ENCODE peak calls at places on chromosomes 13 and 19, in nine cellular contexts. One of them, this sample, is unnamed.

GRCh38 chr13:95552539-95553270 is at the start of gene CLDN10:
- DNase-seq in endothelial cell of umbilical vein: no peak
- DNase-seq in fibroblast of villous mesenchyme: no peak
- DNase-seq in A549: no peak
- DNase-seq in tibial nerve: no peak
- DNase-seq in ovary: no peak
- DNase-seq in IMR-90: no peak
- DNase-seq in colonic mucosa: peak; percentile 19
- DNase-seq in neural progenitor cell: peak; percentile 87
- DNase-seq in this sample: no peak

GRCh38 chr13:90686438-90686837 is 661.0 kb upstream of the MIR17HG start:
- DNase-seq in A549: no peak
- DNase-seq in fibroblast of villous mesenchyme: peak; percentile 78
- DNase-seq in ovary: no peak
- DNase-seq in colonic mucosa: no peak
- DNase-seq in endothelial cell of umbilical vein: no peak
- DNase-seq in neural progenitor cell: no peak
- DNase-seq in tibial nerve: no peak
- DNase-seq in IMR-90: peak; percentile 65
- DNase-seq in this sample: peak; percentile 9

GRCh38 chr13:27334774-27335490 is 64.3 kb downstream of the RASL11A start:
- DNase-seq in ovary: no peak
- DNase-seq in endothelial cell of umbilical vein: no peak
- DNase-seq in colonic mucosa: no peak
- DNase-seq in A549: no peak
- DNase-seq in neural progenitor cell: no peak
- DNase-seq in tibial nerve: no peak
- DNase-seq in IMR-90: peak; percentile 90
- DNase-seq in fibroblast of villous mesenchyme: peak; percentile 74
- DNase-seq in this sample: no peak

GRCh38 chr19:42132030-42132628 is at the start of gene POU2F2:
- DNase-seq in endothelial cell of umbilical vein: no peak
- DNase-seq in IMR-90: no peak
- DNase-seq in neural progenitor cell: peak; percentile 51
- DNase-seq in A549: no peak
- DNase-seq in colonic mucosa: peak; percentile 55
- DNase-seq in tibial nerve: peak; percentile 19
- DNase-seq in ovary: no peak
- DNase-seq in fibroblast of villous mesenchyme: no peak
- DNase-seq in this sample: no peak

GRCh38 chr19:16161848-16162247 is 11.5 kb downstream of the CIB3 start:
- DNase-seq in fibroblast of villous mesenchyme: peak; percentile 40
- DNase-seq in endothelial cell of umbilical vein: peak; percentile 38
- DNase-seq in IMR-90: peak; percentile 85
- DNase-seq in tibial nerve: no peak
- DNase-seq in ovary: no peak
- DNase-seq in colonic mucosa: no peak
- DNase-seq in A549: no peak
- DNase-seq in neural progenitor cell: no peak
- DNase-seq in this sample: no peak

GRCh38 chr13:59514316-59514715 is 649.4 kb downstream of the DIAPH3 start:
- DNase-seq in colonic mucosa: no peak
- DNase-seq in fibroblast of villous mesenchyme: no peak
- DNase-seq in endothelial cell of umbilical vein: no peak
- DNase-seq in ovary: no peak
- DNase-seq in tibial nerve: no peak
- DNase-seq in neural progenitor cell: no peak
- DNase-seq in A549: no peak
- DNase-seq in IMR-90: no peak
- DNase-seq in this sample: no peak

GRCh38 chr19:3698386-3698950 is 1.8 kb downstream of the PIP5K1C start:
- DNase-seq in ovary: no peak
- DNase-seq in neural progenitor cell: no peak
- DNase-seq in endothelial cell of umbilical vein: no peak
- DNase-seq in tibial nerve: no peak
- DNase-seq in A549: no peak
- DNase-seq in IMR-90: peak; percentile 28
- DNase-seq in fibroblast of villous mesenchyme: peak; percentile 47
- DNase-seq in colonic mucosa: no peak
- DNase-seq in this sample: no peak

GRCh38 chr13:42740753-42741152 is 40.6 kb upstream of the FAM216B start:
- DNase-seq in fibroblast of villous mesenchyme: no peak
- DNase-seq in neural progenitor cell: no peak
- DNase-seq in ovary: peak; percentile 34
- DNase-seq in endothelial cell of umbilical vein: peak; percentile 49
- DNase-seq in colonic mucosa: peak; percentile 45
- DNase-seq in tibial nerve: peak; percentile 59
- DNase-seq in IMR-90: no peak
- DNase-seq in A549: no peak
- DNase-seq in this sample: no peak

GRCh38 chr19:45097776-45098520 is 5.0 kb downstream of the PPP1R37 start:
- DNase-seq in fibroblast of villous mesenchyme: peak; percentile 96
- DNase-seq in A549: peak; percentile 95
- DNase-seq in neural progenitor cell: no peak
- DNase-seq in colonic mucosa: peak; percentile 48
- DNase-seq in IMR-90: peak; percentile 98
- DNase-seq in ovary: no peak
- DNase-seq in tibial nerve: no peak
- DNase-seq in endothelial cell of umbilical vein: peak; percentile 73
- DNase-seq in this sample: peak; percentile 82

GRCh38 chr19:31629936-31630335 is 280.7 kb upstream of the TSHZ3 start:
- DNase-seq in A549: no peak
- DNase-seq in endothelial cell of umbilical vein: no peak
- DNase-seq in ovary: no peak
- DNase-seq in IMR-90: no peak
- DNase-seq in fibroblast of villous mesenchyme: no peak
- DNase-seq in tibial nerve: no peak
- DNase-seq in colonic mucosa: no peak
- DNase-seq in neural progenitor cell: no peak
- DNase-seq in this sample: no peak

GRCh38 chr13:26048745-26049144 is 3.1 kb downstream of the SHISA2 start:
- DNase-seq in fibroblast of villous mesenchyme: no peak
- DNase-seq in ovary: no peak
- DNase-seq in tibial nerve: no peak
- DNase-seq in colonic mucosa: no peak
- DNase-seq in IMR-90: no peak
- DNase-seq in endothelial cell of umbilical vein: no peak
- DNase-seq in A549: no peak
- DNase-seq in neural progenitor cell: no peak
- DNase-seq in this sample: no peak

GRCh38 chr13:45015300-45015699 is 26.0 kb downstream of the GPALPP1 start:
- DNase-seq in colonic mucosa: no peak
- DNase-seq in neural progenitor cell: no peak
- DNase-seq in A549: no peak
- DNase-seq in IMR-90: peak; percentile 73
- DNase-seq in tibial nerve: no peak
- DNase-seq in endothelial cell of umbilical vein: peak; percentile 12
- DNase-seq in ovary: no peak
- DNase-seq in fibroblast of villous mesenchyme: no peak
- DNase-seq in this sample: no peak

GRCh38 chr13:62629618-62630017 is 1214.0 kb upstream of the PCDH20 start:
- DNase-seq in tibial nerve: no peak
- DNase-seq in ovary: no peak
- DNase-seq in fibroblast of villous mesenchyme: no peak
- DNase-seq in colonic mucosa: no peak
- DNase-seq in A549: no peak
- DNase-seq in endothelial cell of umbilical vein: no peak
- DNase-seq in neural progenitor cell: no peak
- DNase-seq in IMR-90: no peak
- DNase-seq in this sample: no peak

GRCh38 chr13:99314640-99315176 is 7.5 kb upstream of the GPR183 start:
- DNase-seq in colonic mucosa: no peak
- DNase-seq in ovary: no peak
- DNase-seq in fibroblast of villous mesenchyme: peak; percentile 92
- DNase-seq in neural progenitor cell: no peak
- DNase-seq in A549: no peak
- DNase-seq in IMR-90: peak; percentile 28
- DNase-seq in endothelial cell of umbilical vein: peak; percentile 93
- DNase-seq in tibial nerve: no peak
- DNase-seq in this sample: no peak

GRCh38 chr19:19551862-19552192 is 13.8 kb downstream of the CILP2 start:
- DNase-seq in fibroblast of villous mesenchyme: no peak
- DNase-seq in A549: no peak
- DNase-seq in neural progenitor cell: no peak
- DNase-seq in ovary: no peak
- DNase-seq in IMR-90: peak; percentile 15
- DNase-seq in colonic mucosa: no peak
- DNase-seq in endothelial cell of umbilical vein: no peak
- DNase-seq in tibial nerve: no peak
- DNase-seq in this sample: peak; percentile 40

GRCh38 chr13:50573046-50573445 is 270.4 kb downstream of the DLEU7 start:
- DNase-seq in ovary: no peak
- DNase-seq in fibroblast of villous mesenchyme: no peak
- DNase-seq in IMR-90: no peak
- DNase-seq in A549: no peak
- DNase-seq in neural progenitor cell: no peak
- DNase-seq in tibial nerve: no peak
- DNase-seq in colonic mucosa: no peak
- DNase-seq in endothelial cell of umbilical vein: no peak
- DNase-seq in this sample: no peak

GRCh38 chr13:99261040-99261439 is 2.9 kb upstream of the GPR18 start:
- DNase-seq in IMR-90: no peak
- DNase-seq in ovary: no peak
- DNase-seq in fibroblast of villous mesenchyme: no peak
- DNase-seq in tibial nerve: no peak
- DNase-seq in endothelial cell of umbilical vein: no peak
- DNase-seq in neural progenitor cell: no peak
- DNase-seq in colonic mucosa: no peak
- DNase-seq in A549: no peak
- DNase-seq in this sample: no peak

GRCh38 chr13:20772401-20773131 is 1.2 kb downstream of the EEF1AKMT1 start:
- DNase-seq in neural progenitor cell: no peak
- DNase-seq in colonic mucosa: no peak
- DNase-seq in fibroblast of villous mesenchyme: peak; percentile 64
- DNase-seq in A549: no peak
- DNase-seq in tibial nerve: no peak
- DNase-seq in endothelial cell of umbilical vein: no peak
- DNase-seq in ovary: no peak
- DNase-seq in IMR-90: peak; percentile 1
- DNase-seq in this sample: no peak
- H3K4me3 ChIP-seq in neural progenitor cell: peak overlapping the region; percentile 53
- H3K4me3 ChIP-seq in colonic mucosa: peak overlapping the region; percentile 49
- H3K4me3 ChIP-seq in fibroblast of villous mesenchyme: peak overlapping the region; percentile 75
- H3K4me3 ChIP-seq in A549: peak overlapping the region; percentile 66
- H3K4me3 ChIP-seq in tibial nerve: peak overlapping the region; percentile 71
- H3K4me3 ChIP-seq in endothelial cell of umbilical vein: no peak overlapping the region
- H3K4me3 ChIP-seq in ovary: peak overlapping the region; percentile 56
- H3K4me3 ChIP-seq in IMR-90: peak overlapping the region; percentile 58
- H3K4me3 ChIP-seq in this sample: peak overlapping the region; percentile 54

DNA sequence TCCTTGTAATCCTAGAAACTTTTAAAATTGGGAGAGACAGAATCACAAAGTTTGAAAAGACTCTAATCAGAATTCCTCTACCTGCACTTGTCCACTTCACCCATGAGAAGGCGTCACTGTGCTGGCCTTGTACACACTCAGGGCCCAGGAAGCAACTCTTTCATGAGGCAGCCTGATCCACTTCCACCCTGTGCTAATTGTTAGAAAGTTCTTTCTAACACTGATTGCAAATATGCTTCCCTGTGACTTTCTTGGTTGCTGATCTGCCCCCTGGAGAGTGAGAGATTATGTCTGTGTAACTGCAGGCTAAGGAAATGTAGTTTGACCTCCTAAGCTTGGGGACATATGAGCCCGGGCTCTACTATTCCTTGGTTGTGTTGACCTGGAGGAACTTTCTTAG is 494.6 kb downstream of the MYO16 start:
- DNase-seq in ovary: no peak
- DNase-seq in tibial nerve: no peak
- DNase-seq in endothelial cell of umbilical vein: no peak
- DNase-seq in colonic mucosa: no peak
- DNase-seq in fibroblast of villous mesenchyme: no peak
- DNase-seq in IMR-90: no peak
- DNase-seq in neural progenitor cell: peak; percentile 28
- DNase-seq in A549: no peak
- DNase-seq in this sample: no peak
- TF ChIP-seq CTCF in ovary: no peak
- TF ChIP-seq CTCF in tibial nerve: no peak
- TF ChIP-seq CTCF in endothelial cell of umbilical vein: no peak
- TF ChIP-seq CTCF in colonic mucosa: no peak
- TF ChIP-seq CTCF in fibroblast of villous mesenchyme: no peak
- TF ChIP-seq CTCF in IMR-90: no peak
- TF ChIP-seq CTCF in neural progenitor cell: peak; percentile 19
- TF ChIP-seq CTCF in A549: no peak
- TF ChIP-seq CTCF in this sample: no peak

DNA sequence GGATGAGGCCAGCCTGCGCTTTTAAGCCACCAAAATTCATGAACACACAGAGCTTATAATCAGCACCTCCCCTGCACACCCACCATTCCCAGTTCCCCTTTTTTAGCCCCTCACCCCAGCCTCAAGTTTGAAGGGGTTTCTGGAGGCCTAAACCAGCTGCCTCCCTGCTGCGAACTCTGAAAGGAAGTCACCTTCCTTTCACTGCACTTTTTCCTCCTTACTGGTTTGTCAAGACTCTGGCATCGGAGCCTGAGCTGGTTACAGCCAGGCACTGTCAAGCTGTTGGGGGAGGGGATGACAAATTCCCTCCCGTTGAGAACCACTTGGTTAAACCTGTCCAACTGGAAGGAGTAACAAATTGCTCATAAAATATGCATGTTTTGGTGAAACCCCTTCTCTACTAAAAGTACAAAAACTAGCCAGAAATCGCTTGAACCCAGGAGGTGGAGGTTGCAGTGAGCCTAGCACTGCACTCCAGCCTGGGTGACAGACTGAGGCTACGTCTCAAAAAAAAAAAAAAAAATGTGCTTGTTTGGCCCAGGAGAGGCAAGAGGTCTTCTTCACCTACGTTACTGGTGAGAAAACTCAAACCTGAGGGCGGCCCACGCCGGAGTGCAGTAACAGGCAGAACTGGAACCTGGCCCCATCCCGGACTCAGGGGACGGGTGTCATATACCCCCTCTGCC is 671 bp upstream of the ADAT3 start:
- DNase-seq in endothelial cell of umbilical vein: no peak
- DNase-seq in IMR-90: no peak
- DNase-seq in A549: no peak
- DNase-seq in fibroblast of villous mesenchyme: no peak
- DNase-seq in tibial nerve: no peak
- DNase-seq in neural progenitor cell: peak; percentile 84
- DNase-seq in ovary: no peak
- DNase-seq in colonic mucosa: peak; percentile 68
- DNase-seq in this sample: no peak
- H3K4me3 ChIP-seq in endothelial cell of umbilical vein: no peak overlapping the region
- H3K4me3 ChIP-seq in IMR-90: no peak overlapping the region
- H3K4me3 ChIP-seq in A549: peak overlapping the region; percentile 65
- H3K4me3 ChIP-seq in fibroblast of villous mesenchyme: peak overlapping the region; percentile 27
- H3K4me3 ChIP-seq in tibial nerve: peak overlapping the region; percentile 69
- H3K4me3 ChIP-seq in neural progenitor cell: peak overlapping the region; percentile 20
- H3K4me3 ChIP-seq in ovary: no peak overlapping the region
- H3K4me3 ChIP-seq in colonic mucosa: no peak overlapping the region
- H3K4me3 ChIP-seq in this sample: peak overlapping the region; percentile 10

DNA sequence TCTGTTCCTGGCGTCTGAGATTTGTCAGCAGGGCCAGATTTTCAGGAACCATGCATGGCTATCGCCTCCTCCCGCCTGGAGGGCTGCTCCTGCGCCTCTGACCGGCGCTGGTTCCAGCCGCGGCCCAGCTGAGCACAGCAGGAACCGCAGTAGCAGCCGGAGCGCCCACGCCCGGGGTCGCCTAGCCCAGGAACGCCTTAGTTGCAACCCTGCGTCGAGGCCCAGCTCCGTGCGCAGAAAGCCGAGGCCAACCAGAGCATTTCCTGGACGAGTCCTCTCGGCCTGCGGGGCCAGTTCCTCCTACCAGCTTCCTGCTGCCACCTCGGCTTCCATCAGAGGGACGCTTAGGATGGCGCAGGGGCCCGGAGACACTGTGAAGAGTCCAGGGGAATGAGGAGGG is 74.9 kb downstream of the ZNF492 start:
- DNase-seq in tibial nerve: no peak
- DNase-seq in colonic mucosa: no peak
- DNase-seq in A549: no peak
- DNase-seq in endothelial cell of umbilical vein: no peak
- DNase-seq in fibroblast of villous mesenchyme: no peak
- DNase-seq in ovary: no peak
- DNase-seq in neural progenitor cell: no peak
- DNase-seq in IMR-90: no peak
- DNase-seq in this sample: no peak
- TF ChIP-seq CTCF in tibial nerve: no peak
- TF ChIP-seq CTCF in colonic mucosa: no peak
- TF ChIP-seq CTCF in A549: no peak
- TF ChIP-seq CTCF in endothelial cell of umbilical vein: no peak
- TF ChIP-seq CTCF in fibroblast of villous mesenchyme: no peak
- TF ChIP-seq CTCF in ovary: no peak
- TF ChIP-seq CTCF in neural progenitor cell: no peak
- TF ChIP-seq CTCF in IMR-90: no peak
- TF ChIP-seq CTCF in this sample: no peak

This sample was measured in astrocyte of the cerebellum.